ENCODE peak calls at places on chromosomes 4 and X, in four cellular contexts. One of them, this sample, is unnamed.

GRCh38 chr4:101643201-101643600 is 147.3 kb upstream of the BANK1 start:
- DNase-seq in hypothalamus: no peak
- DNase-seq in endothelial cell: no peak
- DNase-seq in neuronal stem cell: no peak
- DNase-seq in this sample: no peak

GRCh38 chr4:84498203-84499026 is 677 bp downstream of the NKX6-1 start:
- DNase-seq in hypothalamus: no peak
- DNase-seq in endothelial cell: no peak
- DNase-seq in neuronal stem cell: no peak
- DNase-seq in this sample: no peak

GRCh38 chrX:1391707-1392375 is at the start of gene SLC25A6:
- DNase-seq in hypothalamus: no peak
- DNase-seq in endothelial cell: peak
- DNase-seq in neuronal stem cell: peak
- DNase-seq in this sample: peak

GRCh38 chr4:88211473-88212252 is 53.2 kb upstream of the ABCG2 start:
- DNase-seq in hypothalamus: no peak
- DNase-seq in endothelial cell: peak
- DNase-seq in neuronal stem cell: peak
- DNase-seq in this sample: peak

GRCh38 chr4:114287079-114287696 is 307.7 kb upstream of the ARSJ start:
- DNase-seq in hypothalamus: no peak
- DNase-seq in endothelial cell: no peak
- DNase-seq in neuronal stem cell: no peak
- DNase-seq in this sample: no peak

GRCh38 chr4:158962396-158962795 is 140.5 kb upstream of the RAPGEF2 start:
- DNase-seq in hypothalamus: no peak
- DNase-seq in endothelial cell: no peak
- DNase-seq in neuronal stem cell: no peak
- DNase-seq in this sample: no peak

GRCh38 chr4:15145709-15146108 is 143.4 kb downstream of the CPEB2 start:
- DNase-seq in hypothalamus: no peak
- DNase-seq in endothelial cell: no peak
- DNase-seq in neuronal stem cell: no peak
- DNase-seq in this sample: no peak

GRCh38 chr4:88938138-88938537 is 118.8 kb downstream of the FAM13A start:
- DNase-seq in hypothalamus: no peak
- DNase-seq in endothelial cell: no peak
- DNase-seq in neuronal stem cell: no peak
- DNase-seq in this sample: peak

GRCh38 chrX:111339212-111339611 is 68.9 kb upstream of the CAPN6 start:
- DNase-seq in hypothalamus: no peak
- DNase-seq in endothelial cell: no peak
- DNase-seq in neuronal stem cell: no peak
- DNase-seq in this sample: no peak

GRCh38 chr4:122329876-122330595 is 48.8 kb upstream of the ADAD1 start:
- DNase-seq in hypothalamus: no peak
- DNase-seq in endothelial cell: no peak
- DNase-seq in neuronal stem cell: no peak
- DNase-seq in this sample: no peak

GRCh38 chr4:159021597-159022385 is 81.1 kb upstream of the RAPGEF2 start:
- DNase-seq in hypothalamus: no peak
- DNase-seq in endothelial cell: no peak
- DNase-seq in neuronal stem cell: no peak
- DNase-seq in this sample: no peak

GRCh38 chr4:13523105-13523477 is 21.2 kb downstream of the NKX3-2 start:
- DNase-seq in hypothalamus: no peak
- DNase-seq in endothelial cell: no peak
- DNase-seq in neuronal stem cell: no peak
- DNase-seq in this sample: no peak

GRCh38 chr4:2996437-2996836 is 33.1 kb downstream of the GRK4 start:
- DNase-seq in hypothalamus: no peak
- DNase-seq in endothelial cell: no peak
- DNase-seq in neuronal stem cell: no peak
- DNase-seq in this sample: no peak

GRCh38 chrX:124211312-124211942 is 121.0 kb upstream of the TEX13D start:
- DNase-seq in hypothalamus: no peak
- DNase-seq in endothelial cell: peak
- DNase-seq in neuronal stem cell: no peak
- DNase-seq in this sample: peak

GRCh38 chr4:185933078-185933581 is 121.1 kb upstream of the SORBS2 start:
- DNase-seq in hypothalamus: no peak
- DNase-seq in endothelial cell: peak
- DNase-seq in neuronal stem cell: no peak
- DNase-seq in this sample: no peak

GRCh38 chrX:40156472-40157227 is 58.9 kb upstream of the BCOR start:
- DNase-seq in hypothalamus: no peak
- DNase-seq in endothelial cell: no peak
- DNase-seq in neuronal stem cell: no peak
- DNase-seq in this sample: no peak

GRCh38 chr4:120921456-120922389 is 803 bp downstream of the PRDM5 start:
- DNase-seq in hypothalamus: peak
- DNase-seq in endothelial cell: peak
- DNase-seq in neuronal stem cell: no peak
- DNase-seq in this sample: peak

GRCh38 chr4:67198757-67199156 is 346.5 kb downstream of the CENPC start:
- DNase-seq in hypothalamus: no peak
- DNase-seq in endothelial cell: peak
- DNase-seq in neuronal stem cell: no peak
- DNase-seq in this sample: peak

GRCh38 chr4:150358691-150359090 is 223.3 kb upstream of the MAB21L2 start:
- DNase-seq in hypothalamus: no peak
- DNase-seq in endothelial cell: no peak
- DNase-seq in neuronal stem cell: no peak
- DNase-seq in this sample: no peak

GRCh38 chrX:21645437-21646220 is 12.5 kb downstream of the KLHL34 start:
- DNase-seq in hypothalamus: no peak
- DNase-seq in endothelial cell: no peak
- DNase-seq in neuronal stem cell: no peak
- DNase-seq in this sample: no peak

GRCh38 chrX:13863326-13863725 is 46.4 kb upstream of the GPM6B start:
- DNase-seq in hypothalamus: peak
- DNase-seq in endothelial cell: no peak
- DNase-seq in neuronal stem cell: no peak
- DNase-seq in this sample: no peak

GRCh38 chr4:8652181-8653078 is 59.9 kb downstream of the CPZ start:
- DNase-seq in hypothalamus: no peak
- DNase-seq in endothelial cell: no peak
- DNase-seq in neuronal stem cell: no peak
- DNase-seq in this sample: no peak

GRCh38 chr4:26238426-26238781 is 82.4 kb upstream of the RBPJ start:
- DNase-seq in hypothalamus: no peak
- DNase-seq in endothelial cell: no peak
- DNase-seq in neuronal stem cell: no peak
- DNase-seq in this sample: no peak

This sample was measured in RKO.